ENCODE peak calls at places on chromosomes 4 and X, in eight cellular contexts. L is ascending aorta; Y is CD8-positive, alpha-beta T cell; E is cardiac muscle cell; G is left ventricle myocardium inferior; B is HCT116; C is GM23248; I is fibroblast of lung. D is an unnamed sample.
A peak's percentile ranks its signal among the peaks of the same experiment; 100 is the strongest.

GRCh38 chrX:65690057-65690855 is 22.8 kb downstream of the MSN start:
- DNase-seq in L (peak; percentile 81), Y (no peak), E (peak; percentile 31), G (no peak), B (no peak), C (peak; percentile 89), I (peak; percentile 53), D (no peak)

GRCh38 chr4:56049428-56050212 is 100.9 kb downstream of the CEP135 start:
- DNase-seq in L (no peak), Y (no peak), E (peak; percentile 58), G (no peak), B (peak; percentile 19), C (peak; percentile 38), I (peak; percentile 27), D (no peak)

GRCh38 chr4:121706595-121707021 is 9.8 kb upstream of the ANXA5 start:
- DNase-seq in L (no peak), Y (peak; percentile 62), E (peak; percentile 87), G (no peak), B (no peak), C (peak; percentile 83), I (peak; percentile 88), D (no peak)

GRCh38 chr4:36665985-36666384 is 384.6 kb downstream of the DTHD1 start:
- DNase-seq in L (no peak), Y (no peak), E (no peak), G (no peak), B (no peak), C (no peak), I (no peak), D (no peak)

GRCh38 chr4:142925161-142925560 is 79.1 kb upstream of the INPP4B start:
- DNase-seq in L (no peak), Y (no peak), E (no peak), G (no peak), B (no peak), C (peak; percentile 68), I (peak; percentile 27), D (no peak)

GRCh38 chr4:48639816-48640215 is 140.3 kb downstream of the FRYL start:
- DNase-seq in L (no peak), Y (no peak), E (no peak), G (no peak), B (no peak), C (no peak), I (no peak), D (no peak)

GRCh38 chr4:101277661-101278060 is 69.7 kb downstream of the PPP3CA start:
- DNase-seq in L (no peak), Y (no peak), E (peak; percentile 62), G (no peak), B (no peak), C (peak; percentile 82), I (peak; percentile 55), D (no peak)

GRCh38 chr4:151409470-151410313 is 716 bp downstream of the FHIP1A start:
- DNase-seq in L (no peak), Y (no peak), E (peak; percentile 32), G (no peak), B (peak; percentile 3), C (no peak), I (no peak), D (peak; percentile 18)

GRCh38 chrX:2928583-2929434 is at the start of gene ARSD:
- DNase-seq in L (peak; percentile 97), Y (peak; percentile 57), E (peak; percentile 95), G (peak; percentile 90), B (peak; percentile 55), C (peak; percentile 87), I (peak; percentile 92), D (peak; percentile 89)

GRCh38 chrX:121010218-121010617 is 24.7 kb upstream of the CT47A1 start:
- DNase-seq in L (no peak), Y (no peak), E (peak; percentile 46), G (no peak), B (no peak), C (peak; percentile 5), I (no peak), D (no peak)

GRCh38 chr4:144788469-144788868 is 142.5 kb downstream of the HHIP start:
- DNase-seq in L (no peak), Y (no peak), E (no peak), G (no peak), B (no peak), C (no peak), I (no peak), D (no peak)

GRCh38 chrX:154457491-154458115 is 478 bp upstream of the PLXNA3 start:
- DNase-seq in L (no peak), Y (peak; percentile 62), E (no peak), G (no peak), B (no peak), C (peak; percentile 52), I (no peak), D (no peak)

GRCh38 chr4:31984872-31985271 is 1264.7 kb downstream of the PCDH7 start:
- DNase-seq in L (no peak), Y (no peak), E (peak; percentile 30), G (no peak), B (no peak), C (no peak), I (no peak), D (no peak)

GRCh38 chr4:188154668-188155423 is 15.6 kb downstream of the TRIML1 start:
- DNase-seq in L (no peak), Y (no peak), E (no peak), G (no peak), B (no peak), C (no peak), I (no peak), D (no peak)

GRCh38 chr4:86033171-86033570 is 326.7 kb downstream of the MAPK10 start:
- DNase-seq in L (peak; percentile 89), Y (no peak), E (peak; percentile 94), G (peak; percentile 36), B (no peak), C (peak; percentile 79), I (peak; percentile 88), D (peak; percentile 50)

GRCh38 chr4:180100433-180101344 is 2142.5 kb upstream of the TENM3 start:
- DNase-seq in L (no peak), Y (no peak), E (no peak), G (no peak), B (no peak), C (no peak), I (no peak), D (no peak)

GRCh38 chr4:183989471-183989870 is 84.4 kb downstream of the STOX2 start:
- DNase-seq in L (no peak), Y (no peak), E (peak; percentile 85), G (no peak), B (no peak), C (peak; percentile 31), I (peak; percentile 95), D (no peak)

GRCh38 chr4:25457053-25457715 is 80.1 kb downstream of the ANAPC4 start:
- DNase-seq in L (no peak), Y (no peak), E (peak; percentile 51), G (no peak), B (no peak), C (peak; percentile 53), I (no peak), D (no peak)

DNA sequence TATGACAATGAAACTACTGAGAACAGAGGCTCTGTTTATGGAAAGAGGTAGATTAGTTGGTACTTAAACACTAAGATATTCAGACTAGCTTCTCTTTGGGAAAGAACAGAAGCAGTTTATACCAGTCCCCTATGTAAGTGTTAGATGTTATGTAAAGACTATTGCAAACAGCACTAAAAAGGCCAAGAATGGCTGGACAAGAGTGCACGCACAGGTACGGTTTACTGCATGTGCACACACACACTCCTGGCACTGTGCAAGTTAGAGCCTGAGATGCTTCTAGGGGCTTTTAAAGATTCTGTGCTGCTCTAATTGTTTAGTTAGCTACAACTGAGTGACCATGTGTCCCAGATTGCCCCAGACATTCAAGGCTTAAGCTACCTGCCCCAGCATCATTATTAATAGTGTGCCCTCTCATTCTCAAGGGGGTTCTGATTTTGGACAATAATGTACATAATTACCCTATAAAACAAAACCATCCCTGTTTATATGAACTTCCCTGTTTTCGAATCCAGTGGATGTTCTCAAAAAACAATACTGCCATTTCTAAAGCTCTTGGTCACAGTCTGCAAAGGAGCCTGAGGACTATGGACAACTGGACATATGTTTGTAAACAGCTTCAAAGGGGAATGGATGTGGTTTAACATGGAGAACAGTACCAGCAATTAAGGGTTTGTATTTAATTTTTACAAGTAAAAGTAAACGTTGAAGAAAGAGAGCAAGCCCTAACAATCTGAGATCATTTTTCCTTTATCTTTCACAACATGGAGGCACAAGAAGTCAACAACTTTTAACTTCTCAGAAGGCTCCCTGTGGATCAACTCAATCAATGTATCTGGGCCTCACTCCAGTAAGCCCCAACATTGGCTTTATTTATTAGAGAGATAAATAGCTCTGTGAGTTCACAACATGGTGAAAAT is 2.0 kb downstream of the SETD7 start:
- DNase-seq in L (no peak), Y (no peak), E (no peak), G (no peak), B (no peak), C (peak; percentile 20), I (no peak), D (no peak)
- H3K4me3 ChIP-seq in L (peak overlapping the region; percentile 82), Y (no peak overlapping the region), E (peak overlapping the region; percentile 71), G (peak overlapping the region; percentile 92), B (no peak overlapping the region), C (peak overlapping the region; percentile 88), I (peak overlapping the region; percentile 82), D (no peak overlapping the region)

GRCh38 chr4:39044364-39044946 is 12.2 kb upstream of the TMEM156 start:
- DNase-seq in L (peak; percentile 95), Y (peak; percentile 96), E (peak; percentile 95), G (peak; percentile 94), B (peak; percentile 64), C (peak; percentile 90), I (peak; percentile 88), D (peak; percentile 97)
- H3K4me1 ChIP-seq in L (no peaks in the 10 kb centered on the region), Y (peaks cover 21% of the 10 kb centered on the region), E (no peaks in the 10 kb centered on the region), G (peaks cover 62% of the 10 kb centered on the region), B (peaks cover 27% of the 10 kb centered on the region), C (peaks cover 22% of the 10 kb centered on the region), I (peaks cover 2% of the 10 kb centered on the region), D (peaks cover 16% of the 10 kb centered on the region)

GRCh38 chr4:104516884-104517283 is 22.2 kb upstream of the CXXC4 start:
- DNase-seq in L (no peak), Y (no peak), E (no peak), G (no peak), B (no peak), C (no peak), I (no peak), D (no peak)

GRCh38 chr4:104524591-104524990 is 29.9 kb upstream of the CXXC4 start:
- DNase-seq in L (no peak), Y (no peak), E (no peak), G (no peak), B (no peak), C (no peak), I (peak; percentile 34), D (no peak)

GRCh38 chr4:104524026-104524425 is 29.3 kb upstream of the CXXC4 start:
- DNase-seq in L (no peak), Y (no peak), E (no peak), G (no peak), B (no peak), C (no peak), I (no peak), D (no peak)

DNA sequence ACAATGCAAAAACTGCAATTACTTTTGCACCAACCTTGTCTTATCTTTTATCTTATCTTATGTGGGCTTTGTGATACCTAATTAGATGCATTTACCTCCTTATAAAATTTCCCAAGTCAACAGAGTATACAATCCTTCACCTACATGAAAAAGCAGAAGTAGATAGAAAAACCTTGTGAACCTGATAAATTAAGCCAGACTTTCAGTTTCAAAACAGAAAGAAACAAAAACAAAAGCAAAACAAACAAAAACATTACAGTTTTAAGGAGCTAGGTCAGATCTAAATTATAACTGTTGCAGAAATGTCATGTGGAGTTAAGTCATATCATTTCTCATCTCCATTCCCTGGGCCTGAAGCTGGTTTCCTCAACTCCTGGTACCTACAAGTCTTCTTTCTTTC is 24.9 kb upstream of the CXXC4 start:
- DNase-seq in L (no peak), Y (no peak), E (no peak), G (no peak), B (no peak), C (no peak), I (no peak), D (no peak)
- H3K4me3 ChIP-seq in L (no peak overlapping the region), Y (no peak overlapping the region), E (no peak overlapping the region), G (no peak overlapping the region), B (no peak overlapping the region), C (no peak overlapping the region), I (no peak overlapping the region), D (no peak overlapping the region)

GRCh38 chr4:77861500-77861899 is 1.1 kb upstream of the MRPL1 start:
- DNase-seq in L (no peak), Y (no peak), E (no peak), G (no peak), B (no peak), C (peak; percentile 37), I (no peak), D (no peak)
- H3K4me1 ChIP-seq in L (peaks cover 2% of the 10 kb centered on the region), Y (peaks cover 37% of the 10 kb centered on the region), E (peaks cover 4% of the 10 kb centered on the region), G (peaks cover 30% of the 10 kb centered on the region), B (peaks cover 17% of the 10 kb centered on the region), C (peaks cover 6% of the 10 kb centered on the region), I (peaks cover 5% of the 10 kb centered on the region), D (no peaks in the 10 kb centered on the region)